ENCODE peak calls at places on chromosome 20, in six cellular contexts. One of them, this sample, is unnamed.

GRCh38 chr20:57374931-57375651 is 16.1 kb upstream of the RBM38 start:
- DNase-seq in central memory CD4-positive, alpha-beta T cell: no peak
- DNase-seq in Panc1: no peak
- DNase-seq in fibroblast of the aortic adventitia: no peak
- DNase-seq in thoracic aorta: no peak
- DNase-seq in Daoy: no peak
- DNase-seq in this sample: no peak

GRCh38 chr20:22686097-22686496 is 101.7 kb upstream of the FOXA2 start:
- DNase-seq in Panc1: no peak
- DNase-seq in central memory CD4-positive, alpha-beta T cell: no peak
- DNase-seq in fibroblast of the aortic adventitia: peak
- DNase-seq in Daoy: peak
- DNase-seq in thoracic aorta: no peak
- DNase-seq in this sample: no peak

GRCh38 chr20:22773326-22773725 is 189.0 kb upstream of the FOXA2 start:
- DNase-seq in fibroblast of the aortic adventitia: no peak
- DNase-seq in central memory CD4-positive, alpha-beta T cell: no peak
- DNase-seq in Daoy: no peak
- DNase-seq in thoracic aorta: no peak
- DNase-seq in Panc1: no peak
- DNase-seq in this sample: no peak

GRCh38 chr20:20752712-20753111 is 40.3 kb upstream of the RALGAPA2 start:
- DNase-seq in fibroblast of the aortic adventitia: no peak
- DNase-seq in thoracic aorta: no peak
- DNase-seq in Daoy: no peak
- DNase-seq in Panc1: no peak
- DNase-seq in central memory CD4-positive, alpha-beta T cell: no peak
- DNase-seq in this sample: no peak

GRCh38 chr20:23151008-23151703 is 65.0 kb upstream of the CD93 start:
- DNase-seq in Daoy: no peak
- DNase-seq in thoracic aorta: no peak
- DNase-seq in fibroblast of the aortic adventitia: no peak
- DNase-seq in Panc1: no peak
- DNase-seq in central memory CD4-positive, alpha-beta T cell: no peak
- DNase-seq in this sample: no peak

GRCh38 chr20:33000802-33001466 is 3.3 kb downstream of the SUN5 start:
- DNase-seq in Panc1: no peak
- DNase-seq in thoracic aorta: no peak
- DNase-seq in central memory CD4-positive, alpha-beta T cell: no peak
- DNase-seq in Daoy: no peak
- DNase-seq in fibroblast of the aortic adventitia: no peak
- DNase-seq in this sample: no peak

GRCh38 chr20:34310481-34311117 is 7.4 kb upstream of the AHCY start:
- DNase-seq in Daoy: no peak
- DNase-seq in Panc1: no peak
- DNase-seq in fibroblast of the aortic adventitia: no peak
- DNase-seq in central memory CD4-positive, alpha-beta T cell: no peak
- DNase-seq in thoracic aorta: no peak
- DNase-seq in this sample: no peak

GRCh38 chr20:62739581-62740285 is 31.1 kb downstream of the NTSR1 start:
- DNase-seq in Daoy: peak
- DNase-seq in Panc1: peak
- DNase-seq in thoracic aorta: no peak
- DNase-seq in central memory CD4-positive, alpha-beta T cell: peak
- DNase-seq in fibroblast of the aortic adventitia: no peak
- DNase-seq in this sample: no peak

GRCh38 chr20:39631557-39631956 is 669.4 kb downstream of the DHX35 start:
- DNase-seq in Panc1: no peak
- DNase-seq in central memory CD4-positive, alpha-beta T cell: no peak
- DNase-seq in fibroblast of the aortic adventitia: no peak
- DNase-seq in thoracic aorta: no peak
- DNase-seq in Daoy: no peak
- DNase-seq in this sample: no peak

GRCh38 chr20:36017034-36017951 is 48.9 kb downstream of the CNBD2 start:
- DNase-seq in thoracic aorta: no peak
- DNase-seq in Daoy: peak
- DNase-seq in central memory CD4-positive, alpha-beta T cell: no peak
- DNase-seq in fibroblast of the aortic adventitia: peak
- DNase-seq in Panc1: no peak
- DNase-seq in this sample: no peak

GRCh38 chr20:37343212-37343993 is 2.5 kb upstream of the SRC start:
- DNase-seq in central memory CD4-positive, alpha-beta T cell: no peak
- DNase-seq in thoracic aorta: no peak
- DNase-seq in Daoy: no peak
- DNase-seq in fibroblast of the aortic adventitia: no peak
- DNase-seq in Panc1: no peak
- DNase-seq in this sample: no peak

GRCh38 chr20:63748356-63749270 is 9.0 kb downstream of the SLC2A4RG start:
- DNase-seq in central memory CD4-positive, alpha-beta T cell: no peak
- DNase-seq in thoracic aorta: no peak
- DNase-seq in Daoy: no peak
- DNase-seq in Panc1: no peak
- DNase-seq in fibroblast of the aortic adventitia: no peak
- DNase-seq in this sample: no peak

GRCh38 chr20:57361517-57361916 is 10.5 kb downstream of the RAE1 start:
- DNase-seq in thoracic aorta: no peak
- DNase-seq in Daoy: peak
- DNase-seq in Panc1: no peak
- DNase-seq in fibroblast of the aortic adventitia: peak
- DNase-seq in central memory CD4-positive, alpha-beta T cell: no peak
- DNase-seq in this sample: no peak